ENCODE peak calls at places on chromosomes 7 and 10, in seven cellular contexts. S, Y, F, G, X, E and L are unnamed samples.

GRCh38 chr7:73968511-73968910 is 59.5 kb upstream of the ELN start:
- DNase-seq in S (no peak), X (no peak), G (no peak), Y (no peak), F (no peak), E (no peak), L (peak)

GRCh38 chr7:134574322-134574721 is 25.4 kb downstream of the AKR1B15 start:
- DNase-seq in F (no peak), S (no peak), G (no peak), E (no peak), X (no peak), Y (no peak), L (no peak)

GRCh38 chr7:97015787-97016391 is 8.7 kb downstream of the DLX5 start:
- DNase-seq in E (no peak), X (no peak), S (no peak), F (no peak), G (no peak), Y (no peak), L (no peak)

GRCh38 chr7:130901209-130901783 is 167.3 kb upstream of the KLF14 start:
- DNase-seq in E (peak), X (peak), F (peak), Y (no peak), S (peak), G (no peak), L (peak)

GRCh38 chr10:5512881-5513698 is 11.7 kb upstream of the CALML3 start:
- DNase-seq in Y (no peak), E (no peak), S (no peak), F (no peak), X (peak), G (no peak), L (peak)

GRCh38 chr10:60778978-60779668 is 845 bp downstream of the CDK1 start:
- DNase-seq in F (no peak), X (no peak), Y (no peak), S (no peak), E (no peak), G (peak), L (no peak)

GRCh38 chr10:5692476-5693358 is 8.1 kb downstream of the TASOR2 start:
- DNase-seq in X (no peak), Y (peak), F (peak), S (peak), E (peak), G (peak), L (peak)

GRCh38 chr7:21542891-21543527 is at the start of gene DNAH11:
- DNase-seq in Y (no peak), F (peak), E (no peak), S (peak), X (no peak), G (no peak), L (no peak)

GRCh38 chr10:100755821-100756220 is 10.4 kb downstream of the PAX2 start:
- DNase-seq in S (no peak), E (no peak), G (no peak), X (no peak), F (no peak), Y (no peak), L (no peak)

GRCh38 chr10:62062752-62063512 is 161.4 kb downstream of the ARID5B start:
- DNase-seq in S (no peak), E (no peak), Y (no peak), X (no peak), G (no peak), F (no peak), L (peak)

GRCh38 chr10:35781643-35782035 is 139.5 kb upstream of the FZD8 start:
- DNase-seq in Y (no peak), G (peak), S (no peak), F (no peak), E (no peak), X (no peak), L (no peak)

GRCh38 chr7:126065766-126066165 is 1136.1 kb upstream of the POT1 start:
- DNase-seq in X (no peak), Y (no peak), S (no peak), G (no peak), F (no peak), E (no peak), L (no peak)

GRCh38 chr10:14953452-14954000 is 370 bp downstream of the DCLRE1C start:
- DNase-seq in E (no peak), F (peak), S (peak), G (peak), Y (peak), X (no peak), L (peak)

GRCh38 chr10:17428616-17429097 is 25.7 kb downstream of the ST8SIA6 start:
- DNase-seq in F (no peak), S (no peak), Y (no peak), E (no peak), X (no peak), G (no peak), L (no peak)

GRCh38 chr10:104321716-104322415 is 16.4 kb downstream of the ITPRIP start:
- DNase-seq in G (peak), X (no peak), F (no peak), E (no peak), Y (no peak), S (no peak), L (no peak)

GRCh38 chr7:5634107-5634950 is 147.1 kb downstream of the RNF216 start:
- DNase-seq in S (peak), E (peak), F (peak), Y (no peak), G (no peak), X (no peak), L (peak)

GRCh38 chr7:50595538-50596102 is 30.4 kb upstream of the DDC start:
- DNase-seq in Y (peak), X (no peak), F (peak), S (peak), E (peak), G (peak), L (peak)

GRCh38 chr7:124536156-124536762 is 229.3 kb downstream of the GPR37 start:
- DNase-seq in Y (no peak), E (no peak), X (no peak), S (no peak), F (no peak), G (no peak), L (no peak)

GRCh38 chr10:69223028-69223342 is 2.9 kb downstream of the HKDC1 start:
- DNase-seq in G (no peak), F (no peak), X (no peak), Y (no peak), E (no peak), S (no peak), L (no peak)

GRCh38 chr10:119807960-119808697 is 64.5 kb downstream of the MCMBP start:
- DNase-seq in S (no peak), F (no peak), E (no peak), X (no peak), Y (no peak), G (no peak), L (peak)

GRCh38 chr10:101030492-101031127 is 319 bp downstream of the PDZD7 start:
- DNase-seq in E (no peak), X (no peak), G (no peak), S (no peak), Y (no peak), F (no peak), L (no peak)

GRCh38 chr10:17454181-17454800 is at the start of gene ST8SIA6:
- DNase-seq in S (peak), G (no peak), Y (no peak), E (no peak), X (no peak), F (peak), L (peak)

GRCh38 chr10:71878327-71879034 is 27.4 kb upstream of the PSAP start:
- DNase-seq in S (no peak), E (no peak), Y (no peak), G (peak), F (peak), X (no peak), L (no peak)

GRCh38 chr7:111011500-111011899 is 79.4 kb upstream of the LRRN3 start:
- DNase-seq in Y (no peak), E (no peak), G (no peak), F (no peak), X (no peak), S (no peak), L (peak)

GRCh38 chr10:63866075-63866746 is 345.0 kb downstream of the REEP3 start:
- DNase-seq in S (no peak), E (peak), X (no peak), Y (no peak), G (peak), F (peak), L (peak)

GRCh38 chr10:128879441-128880175 is 587.4 kb upstream of the MGMT start:
- DNase-seq in S (no peak), X (no peak), Y (no peak), G (no peak), F (no peak), E (no peak), L (no peak)

GRCh38 chr7:67595421-67595820 is 598.8 kb downstream of the TYW1 start:
- DNase-seq in X (no peak), S (no peak), F (no peak), E (no peak), Y (no peak), G (no peak), L (no peak)

GRCh38 chr7:75565129-75565528 is 73.0 kb downstream of the SPDYE5 start:
- DNase-seq in Y (no peak), S (no peak), F (peak), G (no peak), X (peak), E (peak), L (peak)

GRCh38 chr10:5089869-5090268 is 4.3 kb upstream of the AKR1C3 start:
- DNase-seq in E (no peak), F (no peak), Y (no peak), G (peak), S (no peak), X (no peak), L (peak)

GRCh38 chr7:36149694-36150452 is 3.2 kb upstream of the EEPD1 start:
- DNase-seq in X (no peak), E (no peak), S (no peak), F (no peak), G (no peak), Y (no peak), L (no peak)

GRCh38 chr7:47571355-47572100 is 10.4 kb downstream of the TNS3 start:
- DNase-seq in F (peak), G (no peak), S (peak), Y (no peak), X (peak), E (peak), L (peak)

GRCh38 chr10:102235598-102235920 is 5.8 kb downstream of the PITX3 start:
- DNase-seq in G (no peak), S (no peak), Y (no peak), X (no peak), E (no peak), F (no peak), L (no peak)

GRCh38 chr7:141381794-141382453 is 169.3 kb upstream of the AGK start:
- DNase-seq in X (no peak), E (no peak), F (no peak), G (no peak), Y (no peak), S (no peak), L (no peak)

GRCh38 chr7:14219125-14219524 is 229.7 kb upstream of the ETV1 start:
- DNase-seq in G (no peak), S (no peak), F (no peak), Y (no peak), E (no peak), X (no peak), L (no peak)

GRCh38 chr7:124652237-124652636 is 113.4 kb downstream of the GPR37 start:
- DNase-seq in Y (no peak), F (no peak), G (no peak), X (no peak), S (no peak), E (no peak), L (peak)

GRCh38 chr7:127585044-127585953 is at the start of gene GCC1:
- DNase-seq in S (peak), F (peak), E (peak), Y (peak), G (peak), X (peak), L (peak)

GRCh38 chr10:103803941-103804340 is 51.4 kb downstream of the SH3PXD2A start:
- DNase-seq in X (no peak), S (no peak), E (no peak), F (no peak), G (no peak), Y (no peak), L (no peak)

DNA sequence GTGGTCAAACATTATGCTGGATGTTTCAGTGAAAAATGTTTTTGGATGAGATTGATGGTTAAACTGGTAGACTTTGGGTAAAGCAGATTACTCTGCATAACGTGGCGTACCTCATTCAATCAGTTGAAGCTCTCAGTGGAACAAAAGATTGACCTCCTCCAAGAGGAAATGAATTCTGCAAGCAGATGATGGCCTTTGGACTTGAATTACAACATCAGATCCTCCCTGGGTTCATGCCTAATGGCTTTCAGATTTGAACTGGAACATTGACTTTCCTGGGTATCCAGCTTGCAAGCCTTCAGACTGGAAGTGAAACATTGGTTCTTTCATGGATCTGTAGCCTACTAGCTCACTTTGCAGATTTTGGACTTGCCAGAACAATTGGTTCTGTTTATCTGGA is 169.3 kb upstream of the MALRD1 start:
- DNase-seq in X (no peak), S (no peak), G (no peak), F (no peak), Y (no peak), E (no peak), L (no peak)
- H3K4me3 ChIP-seq in X (no peak), S (no peak), G (no peak), F (no peak), Y (no peak), E (no peak), L (no peak)

GRCh38 chr10:99520804-99521473 is 11.8 kb upstream of the NKX2-3 start:
- DNase-seq in Y (no peak), E (no peak), F (no peak), X (no peak), S (no peak), G (no peak), L (no peak)
- H3K4me3 ChIP-seq in Y (no peak), E (no peak), F (no peak), X (no peak), S (peak), G (no peak), L (no peak)

DNA sequence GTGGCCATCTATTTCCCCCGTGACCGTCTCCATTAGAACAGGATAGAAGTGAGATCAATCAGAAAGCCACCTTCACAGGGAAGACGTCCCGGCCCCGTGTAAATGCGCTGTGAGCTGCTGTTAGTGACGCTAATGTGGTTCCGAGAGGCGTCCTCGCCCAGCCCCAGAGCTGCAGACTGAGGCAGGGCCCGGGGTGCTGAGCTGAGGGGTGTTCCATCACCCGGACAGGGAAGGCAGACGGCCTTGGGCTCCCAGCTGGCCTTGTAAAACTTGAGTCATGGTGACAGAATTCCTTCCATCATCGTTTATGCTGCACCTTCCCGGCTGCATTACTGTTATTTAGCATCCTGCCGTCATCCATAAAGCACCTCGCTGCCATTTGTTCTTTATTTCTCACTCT is 195.3 kb upstream of the CTBP2 start:
- DNase-seq in Y (no peak), E (no peak), F (peak), G (no peak), S (no peak), X (no peak), L (no peak)
- H3K4me3 ChIP-seq in Y (no peak), E (no peak), F (no peak), G (no peak), S (no peak), X (no peak), L (no peak)

DNA sequence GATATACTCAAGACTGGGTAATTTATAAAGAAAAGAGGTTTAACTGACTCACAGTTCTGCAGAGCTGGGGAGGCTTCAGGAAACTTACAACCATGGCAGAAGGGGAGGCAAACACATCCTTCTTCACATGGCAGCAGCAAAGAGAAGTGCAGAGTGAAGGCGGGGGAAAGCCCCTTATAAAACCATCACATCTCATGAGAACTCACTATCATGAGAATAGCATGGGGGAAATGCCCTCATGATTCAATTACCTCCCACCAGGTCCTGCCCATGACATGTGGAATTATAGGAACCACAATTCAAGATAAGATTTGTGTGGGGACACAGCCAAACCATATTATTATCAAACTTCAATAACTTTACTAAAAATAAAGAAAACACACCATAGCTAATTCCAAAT is 30.4 kb upstream of the JAZF1 start:
- DNase-seq in S (no peak), G (no peak), E (no peak), Y (no peak), X (no peak), F (no peak), L (no peak)
- H3K4me3 ChIP-seq in S (no peak), G (no peak), E (no peak), Y (no peak), X (no peak), F (no peak), L (no peak)

DNA sequence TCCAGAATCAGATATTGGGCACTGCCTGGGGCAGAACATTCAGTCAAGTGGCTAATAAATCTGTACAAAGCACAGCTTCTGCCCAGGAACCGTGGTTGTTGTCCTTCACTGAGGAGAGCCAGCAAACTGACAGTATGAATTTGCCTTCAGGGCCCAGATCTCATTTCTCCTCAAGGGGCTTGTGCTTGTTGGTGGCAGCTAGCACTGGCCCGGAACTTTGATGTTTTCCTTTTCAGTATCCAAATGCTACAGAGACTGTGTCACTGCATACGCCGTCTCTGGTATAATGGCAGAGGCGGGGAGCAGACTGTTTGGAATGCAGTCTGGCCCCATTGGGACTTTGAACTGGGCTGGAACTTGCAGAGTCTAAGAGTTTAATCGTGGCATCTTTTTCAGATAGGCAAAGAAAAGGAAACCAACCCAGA is 30.4 kb upstream of the ADD3 start:
- DNase-seq in Y (no peak), F (no peak), X (no peak), S (peak), E (no peak), G (no peak), L (peak)
- H3K4me3 ChIP-seq in Y (no peak), F (no peak), X (peak), S (no peak), E (no peak), G (no peak), L (no peak)

GRCh38 chr7:129422727-129423126 is 11.5 kb upstream of the STRIP2 start:
- DNase-seq in Y (no peak), S (no peak), X (no peak), F (no peak), G (no peak), E (no peak), L (no peak)
- H3K4me3 ChIP-seq in Y (no peak), S (no peak), X (no peak), F (no peak), G (no peak), E (no peak), L (no peak)